ENCODE peak calls at places on chromosomes 5 and 9, in four cellular contexts. G is RWPE1, W is T-helper 2 cell, D is cardiac fibroblast. F is an unnamed sample.

GRCh38 chr5:179530069-179530998 is 20.0 kb upstream of the RUFY1 start:
- DNase-seq in G (no peak), W (peak; percentile 40), D (peak; percentile 42), F (peak; percentile 90)

GRCh38 chr9:107710988-107711387 is 221.4 kb upstream of the KLF4 start:
- DNase-seq in G (no peak), W (no peak), D (no peak), F (no peak)

GRCh38 chr9:87606921-87607521 is 109.4 kb downstream of the DAPK1 start:
- DNase-seq in G (peak; percentile 73), W (no peak), D (peak; percentile 87), F (no peak)

GRCh38 chr9:123834218-123834906 is 95.6 kb downstream of the DENND1A start:
- DNase-seq in G (no peak), W (no peak), D (peak; percentile 47), F (no peak)

GRCh38 chr9:134345737-134346136 is 19.5 kb downstream of the RXRA start:
- DNase-seq in G (no peak), W (no peak), D (no peak), F (no peak)

GRCh38 chr5:42791151-42791550 is 20.5 kb downstream of the SELENOP start:
- DNase-seq in G (no peak), W (no peak), D (no peak), F (no peak)

GRCh38 chr9:26809795-26810194 is 82.8 kb downstream of the CAAP1 start:
- DNase-seq in G (peak; percentile 46), W (no peak), D (peak; percentile 50), F (no peak)

GRCh38 chr5:178467261-178468195 is 122.7 kb downstream of the COL23A1 start:
- DNase-seq in G (peak; percentile 22), W (no peak), D (peak; percentile 23), F (no peak)

GRCh38 chr9:1332161-1332560 is 282.0 kb downstream of the DMRT2 start:
- DNase-seq in G (no peak), W (no peak), D (no peak), F (no peak)

GRCh38 chr9:133609311-133610098 is at the start of gene FAM163B:
- DNase-seq in G (peak; percentile 73), W (no peak), D (peak; percentile 59), F (no peak)

GRCh38 chr5:10892135-10892910 is 131.3 kb upstream of the DAP start:
- DNase-seq in G (no peak), W (no peak), D (no peak), F (no peak)

GRCh38 chr5:73380710-73381586 is 67.6 kb downstream of the FOXD1 start:
- DNase-seq in G (no peak), W (no peak), D (no peak), F (no peak)

GRCh38 chr5:109365653-109366052 is 44.1 kb downstream of the PJA2 start:
- DNase-seq in G (no peak), W (no peak), D (no peak), F (no peak)